ENCODE peak calls at places on chromosomes 7 and 10, in five cellular contexts. P, A, G, C and N are unnamed samples.

GRCh38 chr10:113788604-113789083 is 37.2 kb downstream of the PLEKHS1 start:
- DNase-seq in P (peak), A (peak), G (no peak), C (peak), N (peak)

GRCh38 chr10:29841724-29842649 is 207.2 kb upstream of the SVIL start:
- DNase-seq in P (no peak), A (no peak), G (peak), C (peak), N (no peak)

GRCh38 chr10:84328303-84329093 is at the start of gene CCSER2:
- DNase-seq in P (peak), A (peak), G (peak), C (peak), N (peak)

GRCh38 chr10:68167271-68167670 is 58.0 kb downstream of the MYPN start:
- DNase-seq in P (no peak), A (no peak), G (no peak), C (peak), N (peak)

GRCh38 chr7:105298439-105298894 is 90.3 kb downstream of the SRPK2 start:
- DNase-seq in P (no peak), A (no peak), G (no peak), C (no peak), N (no peak)

GRCh38 chr7:128168667-128169210 is 72.3 kb upstream of the LEP start:
- DNase-seq in P (peak), A (no peak), G (no peak), C (peak), N (peak)

GRCh38 chr7:38463277-38464224 is 167.6 kb downstream of the AMPH start:
- DNase-seq in P (peak), A (peak), G (no peak), C (peak), N (peak)

GRCh38 chr10:9957352-9957751 is 1060.3 kb upstream of the CELF2 start:
- DNase-seq in P (no peak), A (peak), G (no peak), C (no peak), N (no peak)

GRCh38 chr7:106793015-106793651 is 71.9 kb upstream of the PIK3CG start:
- DNase-seq in P (peak), A (no peak), G (peak), C (peak), N (peak)

GRCh38 chr7:10034843-10035556 is 938.7 kb upstream of the PHF14 start:
- DNase-seq in P (no peak), A (no peak), G (no peak), C (no peak), N (no peak)

GRCh38 chr7:158027646-158028045 is 560.0 kb downstream of the PTPRN2 start:
- DNase-seq in P (no peak), A (no peak), G (no peak), C (no peak), N (no peak)

GRCh38 chr7:24922099-24922773 is 57.7 kb downstream of the OSBPL3 start:
- DNase-seq in P (peak), A (no peak), G (no peak), C (peak), N (peak)

GRCh38 chr7:47368190-47368812 is 213.6 kb downstream of the TNS3 start:
- DNase-seq in P (no peak), A (no peak), G (no peak), C (no peak), N (no peak)

GRCh38 chr10:125694874-125695273 is 11.9 kb upstream of the TEX36 start:
- DNase-seq in P (peak), A (peak), G (no peak), C (peak), N (peak)

GRCh38 chr10:22047812-22048211 is 44.3 kb upstream of the DNAJC1 start:
- DNase-seq in P (no peak), A (no peak), G (no peak), C (no peak), N (no peak)

GRCh38 chr7:24756545-24756988 is 697 bp downstream of the GSDME start:
- DNase-seq in P (no peak), A (no peak), G (no peak), C (no peak), N (no peak)

GRCh38 chr10:69642747-69643146 is 12.7 kb downstream of the FAM241B start:
- DNase-seq in P (no peak), A (no peak), G (no peak), C (no peak), N (no peak)

GRCh38 chr10:21372651-21373410 is 152.7 kb downstream of the SKIDA1 start:
- DNase-seq in P (peak), A (peak), G (no peak), C (peak), N (peak)

GRCh38 chr10:122636953-122637352 is 62.7 kb downstream of the C10orf120 start:
- DNase-seq in P (no peak), A (no peak), G (no peak), C (no peak), N (no peak)

GRCh38 chr10:71136036-71136690 is 76.2 kb upstream of the UNC5B start:
- DNase-seq in P (no peak), A (no peak), G (no peak), C (no peak), N (no peak)

GRCh38 chr10:118875087-118875486 is 120.3 kb upstream of the CACUL1 start:
- DNase-seq in P (no peak), A (no peak), G (no peak), C (no peak), N (no peak)

GRCh38 chr10:131188494-131188893 is 123.0 kb downstream of the TCERG1L start:
- DNase-seq in P (no peak), A (no peak), G (no peak), C (no peak), N (no peak)

GRCh38 chr10:131882590-131883451 is 18.0 kb upstream of the PPP2R2D start:
- DNase-seq in P (no peak), A (no peak), G (no peak), C (no peak), N (no peak)

GRCh38 chr10:96890172-96890513 is 58.0 kb downstream of the LCOR start:
- DNase-seq in P (no peak), A (no peak), G (peak), C (no peak), N (no peak)

GRCh38 chr10:88852327-88852726 is 683 bp upstream of the ANKRD22 start:
- DNase-seq in P (no peak), A (no peak), G (no peak), C (no peak), N (no peak)

GRCh38 chr10:88850712-88851111 is 932 bp downstream of the ANKRD22 start:
- DNase-seq in P (no peak), A (no peak), G (no peak), C (no peak), N (no peak)

GRCh38 chr10:88853155-88853554 is 1.5 kb upstream of the ANKRD22 start:
- DNase-seq in P (no peak), A (no peak), G (no peak), C (no peak), N (no peak)

GRCh38 chr10:88849224-88849623 is 2.4 kb downstream of the ANKRD22 start:
- DNase-seq in P (peak), A (no peak), G (no peak), C (peak), N (peak)

DNA sequence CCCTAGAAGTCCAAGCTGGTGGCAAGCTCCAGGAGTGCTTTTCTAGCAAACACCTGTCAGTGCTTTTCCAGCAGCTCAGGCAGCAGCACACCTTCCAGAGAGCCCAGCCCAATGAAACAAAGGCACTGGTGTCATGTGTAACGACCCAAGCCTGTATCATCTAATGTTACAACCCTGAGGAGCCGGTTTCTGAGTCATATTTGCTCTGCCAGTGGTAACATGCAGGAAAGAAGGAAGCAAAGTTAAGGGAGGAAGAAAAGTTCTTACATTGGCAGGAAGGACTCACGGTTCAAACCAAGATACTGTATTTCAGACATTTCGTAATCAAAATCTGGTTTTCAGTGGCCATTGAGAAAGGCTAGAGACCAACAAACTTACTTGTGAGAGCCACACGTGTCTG is at the start of gene ANKRD22:
- DNase-seq in P (peak), A (no peak), G (no peak), C (peak), N (peak)
- H3K4me3 ChIP-seq in P (no peak), A (no peak), G (no peak), C (no peak), N (no peak)

DNA sequence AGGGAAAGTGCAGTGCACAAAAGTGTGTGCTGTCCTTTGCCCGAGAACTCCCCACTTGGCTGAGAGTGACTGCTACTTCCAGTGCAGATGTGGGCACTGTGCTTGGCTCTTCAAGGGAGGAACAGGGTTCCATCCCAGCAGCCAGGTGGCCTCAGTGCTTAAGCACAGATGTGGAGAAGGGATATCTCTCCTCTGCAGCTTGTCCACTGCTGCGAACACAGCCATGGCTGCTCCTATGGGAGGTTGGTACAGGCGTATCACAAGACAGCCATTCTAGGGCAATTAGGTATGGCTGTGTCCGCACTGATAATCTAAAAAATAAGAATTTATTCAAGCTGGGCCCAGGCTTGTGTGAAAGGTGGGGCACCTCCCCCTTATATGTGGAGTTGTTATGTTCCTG is 66.6 kb downstream of the GLCCI1 start:
- DNase-seq in P (no peak), A (no peak), G (no peak), C (no peak), N (no peak)
- TF ChIP-seq CTCF in P (no peak), A (no peak), G (no peak), C (no peak), N (no peak)

GRCh38 chr7:45156516-45157272 is 897 bp upstream of the RAMP3 start:
- DNase-seq in P (no peak), A (no peak), G (no peak), C (no peak), N (no peak)
- H3K4me3 ChIP-seq in P (no peak), A (no peak), G (no peak), C (no peak), N (no peak)

GRCh38 chr10:48742891-48743845 is 58.5 kb downstream of the WDFY4 start:
- DNase-seq in P (no peak), A (no peak), G (no peak), C (no peak), N (no peak)

GRCh38 chr10:48748573-48748972 is 63.9 kb downstream of the WDFY4 start:
- DNase-seq in P (no peak), A (no peak), G (no peak), C (no peak), N (no peak)

GRCh38 chr10:48749254-48749787 is 64.6 kb downstream of the WDFY4 start:
- DNase-seq in P (no peak), A (no peak), G (no peak), C (no peak), N (no peak)

GRCh38 chr10:48744587-48744986 is 59.9 kb downstream of the WDFY4 start:
- DNase-seq in P (no peak), A (no peak), G (no peak), C (no peak), N (no peak)

DNA sequence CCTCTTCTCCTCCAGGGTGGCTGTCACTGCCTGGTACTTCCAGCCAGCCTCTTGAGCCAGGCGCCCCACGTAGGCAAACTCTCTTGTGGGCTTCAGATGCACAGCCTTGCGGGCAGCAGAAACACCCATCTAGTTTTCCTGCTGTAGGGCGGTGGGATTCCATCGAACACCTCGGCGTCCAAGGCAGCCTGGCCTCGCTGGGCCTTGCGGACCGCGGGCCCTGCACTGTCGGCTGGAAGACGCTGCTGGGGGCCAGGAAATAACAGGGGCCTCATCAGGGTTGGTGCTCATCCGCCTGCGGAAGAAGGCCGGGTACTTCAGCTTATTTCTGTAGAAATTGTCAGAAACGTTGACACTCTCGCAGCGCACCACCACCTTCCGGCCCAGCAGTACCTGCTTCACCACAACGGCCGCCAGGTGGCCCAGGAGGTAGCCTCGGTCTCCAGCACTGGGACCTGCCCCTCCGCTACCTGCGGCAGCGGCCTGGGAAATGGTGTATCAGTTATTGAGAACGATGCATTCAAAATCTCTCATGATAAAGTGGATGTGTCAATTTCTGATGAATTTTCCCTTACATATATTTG is 61.1 kb downstream of the WDFY4 start:
- DNase-seq in P (no peak), A (no peak), G (no peak), C (no peak), N (no peak)
- TF ChIP-seq CTCF in P (no peak), A (no peak), G (peak), C (no peak), N (no peak)

GRCh38 chr7:110591341-110591740 is 499.6 kb upstream of the LRRN3 start:
- DNase-seq in P (no peak), A (no peak), G (no peak), C (no peak), N (no peak)

GRCh38 chr7:110600983-110601382 is 489.9 kb upstream of the LRRN3 start:
- DNase-seq in P (no peak), A (no peak), G (no peak), C (no peak), N (no peak)

GRCh38 chr7:110592557-110592956 is 498.4 kb upstream of the LRRN3 start:
- DNase-seq in P (no peak), A (no peak), G (no peak), C (no peak), N (no peak)

GRCh38 chr7:110590415-110590814 is 500.5 kb upstream of the LRRN3 start:
- DNase-seq in P (no peak), A (no peak), G (no peak), C (no peak), N (no peak)

GRCh38 chr7:110595694-110596093 is 495.2 kb upstream of the LRRN3 start:
- DNase-seq in P (no peak), A (no peak), G (no peak), C (no peak), N (no peak)
- H3K4me3 ChIP-seq in P (no peak), A (no peak), G (no peak), C (no peak), N (no peak)

DNA sequence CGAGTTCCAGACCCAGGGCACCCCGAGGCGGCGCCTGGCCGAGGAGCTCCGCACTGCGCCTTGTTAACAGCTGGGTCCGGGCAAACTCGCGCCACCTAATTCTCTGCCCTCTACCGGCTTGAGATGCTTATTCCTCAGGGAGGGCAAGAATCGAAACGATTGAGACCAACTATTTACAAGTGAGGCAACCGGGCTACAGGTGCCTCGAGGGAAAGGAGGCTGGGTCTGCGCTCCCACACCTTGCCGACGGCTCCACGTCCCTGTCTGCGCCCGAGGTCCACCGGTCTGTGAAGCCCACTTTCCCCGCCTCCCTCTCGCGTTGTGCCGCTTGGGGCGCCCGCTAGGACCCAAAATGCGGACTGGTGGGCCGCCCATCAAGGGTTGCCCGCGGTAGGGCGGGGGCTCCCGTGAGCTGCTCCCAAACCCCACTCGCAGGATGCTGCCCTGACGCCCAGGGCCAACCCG is 527 bp downstream of the AKR1B1 start:
- DNase-seq in P (peak), A (no peak), G (peak), C (peak), N (peak)
- TF ChIP-seq CTCF in P (peak), A (peak), G (peak), C (peak), N (peak)

GRCh38 chr7:87154569-87154968 is 2.3 kb downstream of the DMTF1 start:
- DNase-seq in P (no peak), A (no peak), G (no peak), C (no peak), N (no peak)
- H3K4me3 ChIP-seq in P (peak), A (peak), G (peak), C (peak), N (peak)

DNA sequence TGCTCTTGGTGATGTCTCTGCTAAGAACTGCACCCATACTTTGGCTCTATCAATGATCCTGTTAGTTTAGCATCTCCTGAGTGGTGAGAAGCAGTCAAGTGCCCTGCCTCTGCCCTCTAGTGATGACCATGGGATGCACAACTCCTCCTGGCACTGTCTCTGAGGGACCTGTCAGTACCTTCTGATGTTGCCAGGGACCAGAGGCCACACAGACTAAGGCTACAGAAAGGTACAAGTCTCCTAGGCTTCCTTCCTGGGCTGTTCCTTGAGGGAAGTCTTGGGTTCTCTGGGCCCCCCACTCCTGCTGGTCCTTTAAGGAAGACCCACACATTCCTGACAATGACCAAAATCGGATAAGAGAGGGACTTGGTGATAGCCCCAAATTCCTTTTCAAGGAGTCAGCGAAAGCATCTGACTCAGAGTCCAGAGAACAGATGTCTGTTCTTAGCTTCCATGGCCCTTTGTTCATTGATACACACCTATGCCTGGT is 15.3 kb downstream of the NKX2-3 start:
- DNase-seq in P (no peak), A (no peak), G (peak), C (peak), N (peak)
- TF ChIP-seq CTCF in P (peak), A (peak), G (peak), C (peak), N (peak)

DNA sequence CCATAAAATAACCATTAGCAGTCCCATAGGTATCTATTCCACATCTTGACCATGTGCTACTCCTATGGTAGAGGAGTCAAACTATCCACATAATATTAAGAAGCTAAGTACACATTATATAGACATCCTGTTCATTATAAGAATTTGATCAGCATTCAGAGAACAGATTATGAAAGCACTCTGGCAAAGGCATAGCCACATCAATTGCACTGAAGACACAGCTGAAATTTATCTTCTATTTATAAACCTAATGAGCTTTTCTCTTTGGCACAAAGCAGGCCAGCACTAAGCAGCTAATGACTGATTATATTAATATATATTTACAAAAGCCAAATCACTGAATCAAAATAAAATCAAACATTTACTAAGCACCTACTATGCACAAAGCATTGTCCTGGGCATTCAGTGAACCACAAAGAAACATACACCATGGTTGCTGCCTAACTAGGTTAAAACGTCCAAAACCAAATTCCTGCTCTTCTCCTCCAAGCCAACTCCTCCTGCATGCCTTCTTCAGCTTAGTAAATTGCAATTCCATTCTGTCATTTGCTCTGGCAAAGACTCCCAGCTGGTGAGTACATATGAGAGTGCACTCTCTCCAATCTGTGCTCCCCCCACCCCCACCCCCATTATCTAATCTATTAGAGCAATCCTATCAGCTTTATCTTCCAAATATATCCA is 122.6 kb upstream of the ASAH2 start:
- DNase-seq in P (peak), A (no peak), G (no peak), C (peak), N (peak)
- H3K4me3 ChIP-seq in P (no peak), A (no peak), G (no peak), C (no peak), N (no peak)